ENCODE peak calls at places on chromosomes 4 and X, in seven cellular contexts. Q, O, X, W, K, Z and C are unnamed samples.

GRCh38 chr4:41977709-41978108 is 3.8 kb upstream of the DCAF4L1 start:
- DNase-seq in K (no peak), O (no peak), X (peak; percentile 3), W (peak; percentile 24), Z (peak; percentile 17), Q (no peak), C (no peak)

GRCh38 chrX:13257223-13258051 is 62.4 kb downstream of the ATXN3L start:
- DNase-seq in X (no peak), Z (no peak), Q (no peak), K (no peak), O (no peak), W (no peak), C (no peak)

GRCh38 chrX:10240918-10241317 is 84.1 kb downstream of the CLCN4 start:
- DNase-seq in K (no peak), W (peak; percentile 65), Z (peak; percentile 69), Q (no peak), O (no peak), X (peak; percentile 1), C (no peak)

GRCh38 chr4:14399919-14400706 is 602.2 kb upstream of the CPEB2 start:
- DNase-seq in K (no peak), X (no peak), W (no peak), Z (no peak), O (no peak), Q (no peak), C (no peak)

GRCh38 chr4:175252642-175253041 is 334.5 kb downstream of the ADAM29 start:
- DNase-seq in W (no peak), K (no peak), X (no peak), Z (no peak), O (no peak), Q (no peak), C (no peak)

GRCh38 chrX:17654116-17654515 is 83.2 kb upstream of the SCML1 start:
- DNase-seq in Q (no peak), O (no peak), W (no peak), K (no peak), X (no peak), Z (no peak), C (no peak)

GRCh38 chrX:27186671-27187070 is 276.5 kb downstream of the PPP4R3C start:
- DNase-seq in O (no peak), Z (peak; percentile 43), X (peak; percentile 59), W (no peak), K (no peak), Q (peak; percentile 18), C (no peak)

GRCh38 chr4:1278336-1278670 is 11.4 kb upstream of the MAEA start:
- DNase-seq in W (no peak), Q (no peak), K (no peak), Z (peak; percentile 58), X (no peak), O (no peak), C (no peak)

GRCh38 chr4:78213218-78213617 is 156.1 kb downstream of the FRAS1 start:
- DNase-seq in W (no peak), X (no peak), O (no peak), K (no peak), Q (no peak), Z (peak; percentile 22), C (no peak)

GRCh38 chr4:7554885-7555284 is 120.2 kb upstream of the PSAPL1 start:
- DNase-seq in K (no peak), X (no peak), O (peak; percentile 48), Q (no peak), W (no peak), Z (no peak), C (no peak)

GRCh38 chr4:152678841-152679240 is 956 bp downstream of the TMEM154 start:
- DNase-seq in Z (peak; percentile 37), K (no peak), X (peak; percentile 16), Q (peak; percentile 21), O (no peak), W (no peak), C (no peak)

GRCh38 chrX:21438792-21439191 is 64.6 kb downstream of the CNKSR2 start:
- DNase-seq in Q (no peak), O (no peak), Z (no peak), K (no peak), W (no peak), X (no peak), C (no peak)

GRCh38 chr4:100424376-100424775 is 93.4 kb downstream of the EMCN start:
- DNase-seq in X (no peak), K (no peak), O (peak; percentile 69), W (no peak), Z (no peak), Q (no peak), C (no peak)

GRCh38 chr4:172709376-172709775 is 459.2 kb upstream of the GALNT7 start:
- DNase-seq in X (no peak), Z (no peak), Q (peak; percentile 71), W (no peak), O (no peak), K (no peak), C (no peak)

GRCh38 chr4:173135241-173135847 is 33.3 kb upstream of the GALNT7 start:
- DNase-seq in X (no peak), Q (no peak), K (no peak), W (no peak), Z (peak; percentile 59), O (no peak), C (no peak)

GRCh38 chr4:41745292-41746024 is 3.1 kb downstream of the PHOX2B start:
- DNase-seq in W (no peak), X (no peak), K (no peak), Z (no peak), O (no peak), Q (no peak), C (no peak)

GRCh38 chr4:92253550-92253949 is 50.2 kb upstream of the GRID2 start:
- DNase-seq in O (no peak), W (no peak), K (no peak), X (no peak), Q (no peak), Z (no peak), C (no peak)

GRCh38 chr4:106583567-106583966 is 215.0 kb upstream of the GIMD1 start:
- DNase-seq in K (no peak), Q (no peak), Z (peak; percentile 95), W (peak; percentile 97), X (peak; percentile 89), O (no peak), C (no peak)

GRCh38 chr4:134865675-134866074 is 664.1 kb upstream of the PABPC4L start:
- DNase-seq in Z (no peak), O (no peak), Q (no peak), W (no peak), K (no peak), X (no peak), C (no peak)

GRCh38 chr4:31959972-31960371 is 1239.8 kb downstream of the PCDH7 start:
- DNase-seq in Q (no peak), Z (no peak), W (no peak), X (no peak), O (no peak), K (no peak), C (no peak)

GRCh38 chr4:73446336-73446938 is 10.4 kb downstream of the AFP start:
- DNase-seq in W (no peak), Z (peak; percentile 68), X (peak; percentile 67), Q (peak; percentile 40), O (no peak), K (no peak), C (no peak)

GRCh38 chrX:2423899-2424298 is 76.9 kb downstream of the DHRSX start:
- DNase-seq in K (no peak), Q (no peak), X (no peak), Z (no peak), W (no peak), O (no peak), C (no peak)

GRCh38 chr4:10816571-10816970 is 132.0 kb upstream of the CLNK start:
- DNase-seq in W (no peak), Q (no peak), X (no peak), K (no peak), Z (no peak), O (no peak), C (no peak)

GRCh38 chr4:7342581-7343352 is 92.0 kb downstream of the PSAPL1 start:
- DNase-seq in Q (no peak), Z (no peak), K (no peak), X (no peak), W (no peak), O (no peak), C (no peak)

GRCh38 chr4:127642169-127642568 is 9.4 kb downstream of the INTU start:
- DNase-seq in K (no peak), Q (no peak), X (no peak), W (no peak), O (no peak), Z (no peak), C (no peak)

GRCh38 chr4:150090836-150091235 is 12.6 kb downstream of the DCLK2 start:
- DNase-seq in W (no peak), Q (no peak), K (no peak), Z (no peak), O (no peak), X (no peak), C (no peak)

GRCh38 chrX:115972717-115973116 is 197.8 kb upstream of the AGTR2 start:
- DNase-seq in K (no peak), O (no peak), Z (peak; percentile 4), W (no peak), X (no peak), Q (no peak), C (no peak)

GRCh38 chrX:48558270-48558669 is 16.0 kb upstream of the RBM3 start:
- DNase-seq in K (no peak), Z (peak; percentile 88), O (no peak), X (peak; percentile 72), Q (no peak), W (no peak), C (no peak)

GRCh38 chr4:7045961-7046921 is 3.1 kb downstream of the TADA2B start:
- DNase-seq in Z (peak; percentile 32), X (no peak), K (no peak), O (peak; percentile 72), W (no peak), Q (no peak), C (no peak)

GRCh38 chrX:116379854-116380253 is 56.6 kb upstream of the SLC6A14 start:
- DNase-seq in W (no peak), O (no peak), Q (no peak), Z (peak; percentile 90), X (no peak), K (no peak), C (no peak)

GRCh38 chr4:15702941-15703403 is at the start of gene BST1:
- DNase-seq in K (no peak), Z (peak; percentile 53), W (no peak), Q (no peak), X (peak; percentile 60), O (peak; percentile 92), C (no peak)